ENCODE peak calls at places on chromosomes 5 and 9, in eight cellular contexts. S is MCF 10A, L is astrocyte of the spinal cord, F is AG10803, X is C1 segment of cervical spinal cord, K is DMS 273 treated with DMSO at 0.1 percent for 48 hours, H is NCI-H1092 treated with DMSO at 0.1 percent for 48 hours, M is caudate nucleus. I is an unnamed sample.
A peak's percentile ranks its signal among the peaks of the same experiment; 100 is the strongest.

GRCh38 chr5:151686673-151687378 is at the start of gene SPARC:
- DNase-seq in S (peak; percentile 60), L (peak; percentile 94), F (peak; percentile 98), X (peak; percentile 21), K (peak; percentile 54), H (no peak), M (peak; percentile 52), I (peak; percentile 95)

GRCh38 chr5:23223846-23224245 is 283.6 kb upstream of the PRDM9 start:
- DNase-seq in S (peak; percentile 16), L (peak; percentile 17), F (no peak), X (no peak), K (no peak), H (no peak), M (no peak), I (peak; percentile 0)

GRCh38 chr5:180618830-180619562 is 27.7 kb upstream of the SCGB3A1 start:
- DNase-seq in S (no peak), L (peak; percentile 36), F (peak; percentile 28), X (no peak), K (no peak), H (no peak), M (no peak), I (peak; percentile 76)

GRCh38 chr5:150582281-150582791 is 58.1 kb upstream of the SYNPO start:
- DNase-seq in S (no peak), L (peak; percentile 64), F (peak; percentile 64), X (no peak), K (peak; percentile 15), H (no peak), M (no peak), I (peak; percentile 78)

GRCh38 chr9:16704489-16705111 is 165.9 kb downstream of the BNC2 start:
- DNase-seq in S (no peak), L (no peak), F (peak; percentile 81), X (no peak), K (peak; percentile 80), H (no peak), M (no peak), I (no peak)

GRCh38 chr9:35814106-35814840 is 569 bp downstream of the HINT2 start:
- DNase-seq in S (peak; percentile 59), L (peak; percentile 52), F (peak; percentile 67), X (peak; percentile 78), K (peak; percentile 32), H (peak; percentile 75), M (peak; percentile 57), I (peak; percentile 77)

GRCh38 chr5:1185652-1186350 is 15.6 kb upstream of the SLC6A19 start:
- DNase-seq in S (no peak), L (no peak), F (no peak), X (no peak), K (no peak), H (no peak), M (no peak), I (no peak)

GRCh38 chr5:37198066-37198465 is 51.1 kb downstream of the CPLANE1 start:
- DNase-seq in S (no peak), L (peak; percentile 13), F (no peak), X (no peak), K (no peak), H (no peak), M (no peak), I (no peak)

GRCh38 chr5:127941646-127942045 is 141.9 kb upstream of the SLC12A2 start:
- DNase-seq in S (no peak), L (peak; percentile 43), F (no peak), X (peak; percentile 11), K (peak; percentile 57), H (peak; percentile 14), M (no peak), I (peak; percentile 52)

GRCh38 chr5:143403357-143403606 is 204 bp downstream of the NR3C1 start:
- DNase-seq in S (no peak), L (no peak), F (no peak), X (no peak), K (no peak), H (no peak), M (no peak), I (no peak)

GRCh38 chr5:17355585-17356346 is 138.3 kb downstream of the BASP1 start:
- DNase-seq in S (peak; percentile 57), L (peak; percentile 74), F (peak; percentile 72), X (no peak), K (no peak), H (no peak), M (no peak), I (peak; percentile 36)

GRCh38 chr9:95316794-95317118 is 753 bp downstream of the FANCC start:
- DNase-seq in S (peak; percentile 84), L (peak; percentile 47), F (peak; percentile 45), X (no peak), K (peak; percentile 75), H (peak; percentile 97), M (no peak), I (peak; percentile 73)

GRCh38 chr9:114657705-114658104 is at the start of gene TEX53:
- DNase-seq in S (no peak), L (no peak), F (no peak), X (no peak), K (no peak), H (no peak), M (no peak), I (no peak)

GRCh38 chr5:116137544-116138378 is 52.9 kb downstream of the COMMD10 start:
- DNase-seq in S (peak; percentile 57), L (peak; percentile 72), F (peak; percentile 56), X (peak; percentile 43), K (peak; percentile 35), H (peak; percentile 46), M (no peak), I (peak; percentile 68)

GRCh38 chr5:149455889-149456409 is 76.9 kb upstream of the IL17B start:
- DNase-seq in S (peak; percentile 70), L (peak; percentile 77), F (peak; percentile 65), X (no peak), K (no peak), H (no peak), M (no peak), I (peak; percentile 54)

GRCh38 chr9:84296146-84296843 is 44.3 kb downstream of the SLC28A3 start:
- DNase-seq in S (peak; percentile 55), L (peak; percentile 70), F (peak; percentile 71), X (no peak), K (no peak), H (no peak), M (no peak), I (peak; percentile 73)

GRCh38 chr5:1293997-1294838 is 650 bp downstream of the TERT start:
- DNase-seq in S (no peak), L (no peak), F (no peak), X (no peak), K (no peak), H (no peak), M (no peak), I (no peak)

GRCh38 chr5:127031863-127032232 is 1.5 kb upstream of the MARCHF3 start:
- DNase-seq in S (peak; percentile 53), L (no peak), F (peak; percentile 25), X (no peak), K (no peak), H (no peak), M (no peak), I (no peak)

GRCh38 chr5:156036640-156037039 is 290.3 kb upstream of the SGCD start:
- DNase-seq in S (no peak), L (no peak), F (peak; percentile 82), X (no peak), K (no peak), H (no peak), M (no peak), I (peak; percentile 6)

GRCh38 chr5:55062039-55062779 is 38.2 kb downstream of the GZMK start:
- DNase-seq in S (no peak), L (no peak), F (no peak), X (no peak), K (no peak), H (no peak), M (no peak), I (no peak)

GRCh38 chr9:89844535-89844934 is 239.7 kb downstream of the GADD45G start:
- DNase-seq in S (no peak), L (no peak), F (no peak), X (no peak), K (no peak), H (peak; percentile 27), M (no peak), I (no peak)

GRCh38 chr9:93298498-93299417 is 114.8 kb downstream of the WNK2 start:
- DNase-seq in S (no peak), L (no peak), F (no peak), X (peak; percentile 46), K (no peak), H (no peak), M (no peak), I (no peak)

GRCh38 chr9:93815677-93816076 is 139.5 kb downstream of the BARX1 start:
- DNase-seq in S (no peak), L (no peak), F (no peak), X (no peak), K (no peak), H (no peak), M (no peak), I (no peak)

GRCh38 chr5:132427285-132428146 is 58.0 kb downstream of the SLC22A5 start:
- DNase-seq in S (peak; percentile 55), L (no peak), F (peak; percentile 37), X (peak; percentile 34), K (no peak), H (peak; percentile 4), M (no peak), I (no peak)

GRCh38 chr5:179270581-179271300 is 74.5 kb downstream of the ADAMTS2 start:
- DNase-seq in S (no peak), L (no peak), F (peak; percentile 93), X (no peak), K (no peak), H (no peak), M (no peak), I (peak; percentile 55)

GRCh38 chr5:126650463-126650862 is 49.7 kb downstream of the PHAX start:
- DNase-seq in S (no peak), L (no peak), F (no peak), X (no peak), K (no peak), H (no peak), M (no peak), I (no peak)

GRCh38 chr9:114086607-114087006 is 8.5 kb upstream of the AMBP start:
- DNase-seq in S (no peak), L (no peak), F (no peak), X (no peak), K (no peak), H (no peak), M (no peak), I (no peak)

GRCh38 chr5:132075719-132076077 is 2.1 kb downstream of the CSF2 start:
- DNase-seq in S (no peak), L (no peak), F (no peak), X (no peak), K (no peak), H (no peak), M (no peak), I (no peak)

GRCh38 chr9:127201731-127202130 is 62.8 kb upstream of the GARNL3 start:
- DNase-seq in S (no peak), L (no peak), F (no peak), X (no peak), K (no peak), H (no peak), M (no peak), I (no peak)

GRCh38 chr5:140311011-140311467 is 8.1 kb upstream of the PFDN1 start:
- DNase-seq in S (peak; percentile 93), L (peak; percentile 92), F (peak; percentile 84), X (no peak), K (no peak), H (no peak), M (no peak), I (peak; percentile 86)

GRCh38 chr9:125601986-125602385 is 105.0 kb downstream of the MAPKAP1 start:
- DNase-seq in S (no peak), L (no peak), F (no peak), X (no peak), K (no peak), H (no peak), M (no peak), I (no peak)

GRCh38 chr5:96669919-96670318 is 7.7 kb downstream of the CAST start:
- DNase-seq in S (no peak), L (no peak), F (no peak), X (no peak), K (no peak), H (no peak), M (no peak), I (no peak)

GRCh38 chr9:77438653-77439052 is 209.5 kb downstream of the GNA14 start:
- DNase-seq in S (no peak), L (no peak), F (no peak), X (no peak), K (no peak), H (no peak), M (no peak), I (no peak)

GRCh38 chr9:109143881-109144562 is 23.0 kb downstream of the FRRS1L start:
- DNase-seq in S (peak; percentile 54), L (peak; percentile 14), F (peak; percentile 28), X (no peak), K (peak; percentile 4), H (no peak), M (no peak), I (peak; percentile 10)

I was measured in astrocyte of the hippocampus.